ENCODE peak calls at places on chromosomes 1 and 21, in seven cellular contexts. K, D, Y, X, V, E and J are unnamed samples.

GRCh38 chr21:45306832-45307571 is 19.3 kb upstream of the POFUT2 start:
- DNase-seq in K (peak), D (peak), Y (peak), X (peak), V (peak), E (no peak), J (peak)

GRCh38 chr1:198902616-198903140 is 263.8 kb downstream of the PTPRC start:
- DNase-seq in K (peak), D (no peak), Y (no peak), X (no peak), V (no peak), E (no peak), J (no peak)

GRCh38 chr1:61050541-61051454 is 31.6 kb upstream of the NFIA start:
- DNase-seq in K (peak), D (no peak), Y (peak), X (peak), V (peak), E (peak), J (peak)

GRCh38 chr1:29279896-29280779 is 43.8 kb downstream of the PTPRU start:
- DNase-seq in K (no peak), D (peak), Y (no peak), X (peak), V (peak), E (no peak), J (peak)

GRCh38 chr1:223832637-223832943 is 13.2 kb downstream of the TP53BP2 start:
- DNase-seq in K (no peak), D (no peak), Y (no peak), X (peak), V (peak), E (no peak), J (no peak)

GRCh38 chr1:66000033-66000637 is 207.4 kb downstream of the PDE4B start:
- DNase-seq in K (no peak), D (no peak), Y (no peak), X (no peak), V (no peak), E (no peak), J (no peak)

GRCh38 chr1:153778824-153779519 is 3.8 kb downstream of the SLC27A3 start:
- DNase-seq in K (no peak), D (no peak), Y (no peak), X (no peak), V (no peak), E (no peak), J (peak)

GRCh38 chr1:221683681-221684080 is 58.2 kb downstream of the DUSP10 start:
- DNase-seq in K (no peak), D (peak), Y (no peak), X (no peak), V (no peak), E (no peak), J (peak)

GRCh38 chr21:36063375-36064084 is 3.2 kb upstream of the SETD4 start:
- DNase-seq in K (no peak), D (no peak), Y (no peak), X (no peak), V (no peak), E (no peak), J (no peak)